ENCODE peak calls at places on chromosomes 12 and 14, in ten cellular contexts. J, M, S, E, R, D, P, Z, B and O are unnamed samples.
A peak's percentile ranks its signal among the peaks of the same experiment; 100 is the strongest.

GRCh38 chr14:32072701-32073100 is 4.4 kb upstream of the ARHGAP5 start:
- DNase-seq in J (no peak), M (no peak), S (no peak), E (no peak), R (no peak), D (no peak), P (no peak), Z (no peak), B (no peak), O (no peak)

GRCh38 chr14:52553002-52553670 is 500 bp downstream of the GPR137C start:
- DNase-seq in J (peak; percentile 27), M (peak; percentile 48), S (no peak), E (no peak), R (peak; percentile 46), D (no peak), P (peak; percentile 9), Z (peak; percentile 13), B (peak; percentile 36), O (peak; percentile 44)

GRCh38 chr12:126926023-126926600 is 1340.9 kb upstream of the TMEM132C start:
- DNase-seq in J (no peak), M (no peak), S (no peak), E (no peak), R (no peak), D (no peak), P (peak; percentile 12), Z (no peak), B (peak; percentile 18), O (no peak)

GRCh38 chr12:47079894-47080724 is at the start of gene AMIGO2:
- DNase-seq in J (no peak), M (peak; percentile 51), S (no peak), E (no peak), R (peak; percentile 35), D (no peak), P (peak; percentile 87), Z (peak; percentile 9), B (no peak), O (peak; percentile 39)

GRCh38 chr14:36021926-36022325 is 154.6 kb downstream of the PTCSC3 start:
- DNase-seq in J (no peak), M (no peak), S (no peak), E (no peak), R (no peak), D (no peak), P (no peak), Z (no peak), B (no peak), O (no peak)

GRCh38 chr14:102973706-102974280 is 51.3 kb downstream of the AMN start:
- DNase-seq in J (no peak), M (no peak), S (no peak), E (no peak), R (no peak), D (no peak), P (no peak), Z (no peak), B (no peak), O (no peak)

GRCh38 chr12:30991466-30991865 is 64.9 kb downstream of the TSPAN11 start:
- DNase-seq in J (no peak), M (no peak), S (no peak), E (no peak), R (no peak), D (no peak), P (no peak), Z (no peak), B (no peak), O (no peak)

GRCh38 chr14:65780566-65780965 is 368.0 kb downstream of the FUT8 start:
- DNase-seq in J (no peak), M (no peak), S (no peak), E (no peak), R (no peak), D (no peak), P (no peak), Z (no peak), B (no peak), O (no peak)

GRCh38 chr12:101557092-101557491 is 37.7 kb upstream of the MYBPC1 start:
- DNase-seq in J (no peak), M (no peak), S (no peak), E (no peak), R (no peak), D (no peak), P (no peak), Z (no peak), B (no peak), O (no peak)

GRCh38 chr14:104680056-104680805 is 9.2 kb upstream of the INF2 start:
- DNase-seq in J (peak; percentile 73), M (no peak), S (no peak), E (no peak), R (no peak), D (no peak), P (peak; percentile 66), Z (no peak), B (no peak), O (peak; percentile 60)

GRCh38 chr14:89807151-89807550 is 147.4 kb downstream of the EFCAB11 start:
- DNase-seq in J (no peak), M (no peak), S (no peak), E (no peak), R (no peak), D (no peak), P (no peak), Z (no peak), B (no peak), O (no peak)

GRCh38 chr12:105569886-105570285 is 239.4 kb downstream of the C12orf75 start:
- DNase-seq in J (no peak), M (no peak), S (no peak), E (no peak), R (no peak), D (no peak), P (no peak), Z (no peak), B (no peak), O (no peak)

GRCh38 chr12:89453579-89453978 is 71.0 kb downstream of the GALNT4 start:
- DNase-seq in J (no peak), M (no peak), S (no peak), E (no peak), R (no peak), D (no peak), P (peak; percentile 62), Z (no peak), B (no peak), O (no peak)

GRCh38 chr12:98864363-98864762 is 219.3 kb downstream of the APAF1 start:
- DNase-seq in J (no peak), M (no peak), S (no peak), E (no peak), R (no peak), D (no peak), P (no peak), Z (no peak), B (no peak), O (no peak)

GRCh38 chr14:57769863-57770523 is 95.9 kb downstream of the SLC35F4 start:
- DNase-seq in J (no peak), M (no peak), S (no peak), E (no peak), R (no peak), D (no peak), P (no peak), Z (no peak), B (no peak), O (no peak)